ENCODE peak calls at places on chromosomes 2 and 18, in eight cellular contexts. Q is fibroblast of lung; D is A549; X is CD8-positive, alpha-beta memory T cell; H is right atrium auricular region; Z is tibial artery; B is mesendoderm; O is Peyer's patch. I is an unnamed sample.

GRCh38 chr2:62306751-62307468 is 111.0 kb downstream of the B3GNT2 start:
- DNase-seq in Q (peak; percentile 32), D (no peak), X (peak; percentile 24), H (no peak), Z (no peak), B (peak; percentile 41), O (peak; percentile 56), I (no peak)

GRCh38 chr2:235204923-235205322 is 253.1 kb downstream of the SH3BP4 start:
- DNase-seq in Q (peak; percentile 1), D (no peak), X (no peak), H (no peak), Z (no peak), B (no peak), O (no peak), I (no peak)

GRCh38 chr2:146776589-146776988 is 1068.2 kb upstream of the ACVR2A start:
- DNase-seq in Q (no peak), D (no peak), X (no peak), H (no peak), Z (no peak), B (no peak), O (no peak), I (no peak)

GRCh38 chr2:73896362-73897239 is 3.8 kb downstream of the ACTG2 start:
- DNase-seq in Q (peak; percentile 97), D (no peak), X (peak; percentile 44), H (no peak), Z (no peak), B (no peak), O (peak; percentile 53), I (no peak)

GRCh38 chr2:152391318-152391717 is 56.3 kb downstream of the FMNL2 start:
- DNase-seq in Q (no peak), D (no peak), X (no peak), H (no peak), Z (no peak), B (no peak), O (no peak), I (no peak)

GRCh38 chr2:55511508-55512124 is 7.9 kb upstream of the CFAP36 start:
- DNase-seq in Q (peak; percentile 43), D (peak; percentile 48), X (no peak), H (no peak), Z (no peak), B (peak; percentile 86), O (no peak), I (peak; percentile 49)

GRCh38 chr18:50724631-50725235 is 95.1 kb downstream of the MRO start:
- DNase-seq in Q (no peak), D (no peak), X (no peak), H (no peak), Z (no peak), B (no peak), O (no peak), I (no peak)

GRCh38 chr18:31244737-31245432 is 73.1 kb upstream of the DSG1 start:
- DNase-seq in Q (peak; percentile 57), D (no peak), X (no peak), H (no peak), Z (no peak), B (no peak), O (no peak), I (no peak)

GRCh38 chr2:2324119-2324518 is 7.0 kb downstream of the MYT1L start:
- DNase-seq in Q (no peak), D (no peak), X (no peak), H (no peak), Z (no peak), B (no peak), O (no peak), I (no peak)

GRCh38 chr2:183630964-183631363 is 506.7 kb downstream of the NUP35 start:
- DNase-seq in Q (no peak), D (no peak), X (no peak), H (no peak), Z (no peak), B (no peak), O (no peak), I (no peak)

GRCh38 chr18:25827961-25828561 is 262.4 kb downstream of the SS18 start:
- DNase-seq in Q (peak; percentile 77), D (no peak), X (no peak), H (no peak), Z (no peak), B (peak; percentile 37), O (no peak), I (peak; percentile 84)

GRCh38 chr2:239934571-239935171 is 90.5 kb downstream of the NDUFA10 start:
- DNase-seq in Q (no peak), D (no peak), X (peak; percentile 31), H (peak; percentile 78), Z (peak; percentile 77), B (peak; percentile 79), O (peak; percentile 76), I (peak; percentile 41)

GRCh38 chr2:36441065-36441625 is 85.6 kb downstream of the CRIM1 start:
- DNase-seq in Q (no peak), D (no peak), X (no peak), H (no peak), Z (no peak), B (no peak), O (no peak), I (no peak)

GRCh38 chr2:36441816-36442215 is 86.2 kb downstream of the CRIM1 start:
- DNase-seq in Q (no peak), D (no peak), X (no peak), H (no peak), Z (no peak), B (no peak), O (no peak), I (no peak)

GRCh38 chr2:36444206-36444605 is 88.6 kb downstream of the CRIM1 start:
- DNase-seq in Q (peak; percentile 73), D (no peak), X (no peak), H (no peak), Z (no peak), B (no peak), O (no peak), I (no peak)

GRCh38 chr2:36438454-36438977 is 82.9 kb downstream of the CRIM1 start:
- DNase-seq in Q (peak; percentile 99), D (peak; percentile 84), X (no peak), H (no peak), Z (no peak), B (peak; percentile 47), O (no peak), I (no peak)

DNA sequence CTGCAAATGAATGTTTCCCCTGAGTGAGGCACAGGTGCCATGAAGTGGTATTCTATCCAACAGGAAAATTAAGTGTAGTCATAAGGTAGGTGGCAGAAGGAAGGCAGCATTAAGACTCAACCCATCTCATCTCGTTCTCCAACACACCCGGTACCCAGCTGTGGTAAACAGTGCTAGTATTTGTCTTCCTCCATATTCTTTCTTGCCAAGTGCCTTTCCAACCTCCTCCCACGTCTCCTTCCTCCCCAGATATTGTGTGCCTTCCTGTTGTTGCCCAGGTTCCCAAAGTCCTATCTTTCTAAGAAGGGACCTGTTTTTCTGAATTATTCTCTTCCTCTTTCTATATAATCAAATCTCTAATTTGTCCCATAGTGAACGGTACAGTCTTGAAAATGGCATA is 83.5 kb downstream of the CRIM1 start:
- DNase-seq in Q (no peak), D (no peak), X (no peak), H (no peak), Z (no peak), B (no peak), O (no peak), I (no peak)
- H3K4me1 ChIP-seq in Q (peaks cover 24% of the 10 kb centered on the region), D (peaks cover 90% of the 10 kb centered on the region), X (no peaks in the 10 kb centered on the region), H (peaks cover 3% of the 10 kb centered on the region), Z (peaks cover 75% of the 10 kb centered on the region), B (no peaks in the 10 kb centered on the region), O (no peaks in the 10 kb centered on the region), I (no peaks in the 10 kb centered on the region)

DNA sequence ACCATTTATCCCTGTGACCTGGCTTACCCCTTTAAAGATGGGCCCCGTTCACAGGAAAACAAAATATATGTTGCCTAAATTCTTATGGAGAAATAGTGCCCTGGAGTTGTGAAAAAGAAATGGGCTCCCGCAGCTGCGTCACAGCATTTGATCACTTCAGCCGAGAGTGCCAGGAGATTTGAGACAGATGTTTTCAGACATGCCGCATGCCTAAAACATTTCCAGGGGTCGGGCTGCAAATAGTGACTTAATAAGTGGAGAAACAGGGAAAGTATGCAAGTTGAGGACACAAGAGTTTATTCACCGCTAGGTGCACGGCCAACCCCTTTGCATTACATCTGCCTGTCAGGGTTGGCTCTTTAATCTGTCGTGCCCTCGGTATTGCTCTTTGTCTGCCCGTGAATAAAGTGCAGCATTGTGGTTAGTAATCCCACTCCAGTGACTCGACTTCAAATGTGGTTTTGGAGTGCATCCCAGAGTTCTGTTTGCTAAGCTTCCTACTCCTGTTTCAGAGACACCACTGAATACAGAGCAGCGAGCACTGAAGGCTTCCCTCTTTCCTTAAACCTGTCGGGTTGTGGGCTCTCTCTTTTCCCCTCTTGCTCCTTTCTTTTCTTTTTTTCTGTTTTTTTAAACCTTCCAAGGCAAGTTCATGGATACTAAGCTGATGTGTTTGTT is 187.5 kb downstream of the LTBP1 start:
- DNase-seq in Q (peak; percentile 100), D (peak; percentile 32), X (no peak), H (peak; percentile 89), Z (peak; percentile 86), B (no peak), O (peak; percentile 58), I (peak; percentile 46)
- H3K4me3 ChIP-seq in Q (peak overlapping the region; percentile 91), D (no peak overlapping the region), X (no peak overlapping the region), H (peak overlapping the region; percentile 24), Z (peak overlapping the region; percentile 61), B (no peak overlapping the region), O (peak overlapping the region; percentile 41), I (no peak overlapping the region)

DNA sequence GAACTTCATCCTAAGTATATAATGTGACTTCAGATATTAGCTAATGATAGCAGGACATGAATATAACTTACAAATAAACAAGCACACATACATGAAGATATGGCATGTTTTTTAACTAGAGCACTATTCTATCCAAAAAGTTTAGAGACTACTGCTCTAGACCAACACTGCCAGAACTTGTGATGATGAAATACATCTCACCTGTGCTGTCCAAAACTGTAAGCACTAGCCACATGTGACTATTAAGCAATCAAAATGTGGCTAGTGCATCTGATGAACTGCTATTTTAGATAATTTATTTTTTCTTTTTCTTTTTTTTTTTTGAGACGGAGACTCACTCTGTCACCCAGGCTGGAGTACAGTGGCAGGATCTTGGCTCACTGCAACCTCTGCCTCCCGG is 7.1 kb downstream of the AAK1 start:
- DNase-seq in Q (no peak), D (no peak), X (no peak), H (no peak), Z (no peak), B (no peak), O (no peak), I (no peak)
- H3K4me1 ChIP-seq in Q (peaks cover 5% of the 10 kb centered on the region), D (peaks cover 7% of the 10 kb centered on the region), X (peaks cover 69% of the 10 kb centered on the region), H (peaks cover 43% of the 10 kb centered on the region), Z (peaks cover 34% of the 10 kb centered on the region), B (peaks cover 7% of the 10 kb centered on the region), O (no peaks in the 10 kb centered on the region), I (peaks cover 4% of the 10 kb centered on the region)

GRCh38 chr18:69161383-69162028 is 239.2 kb upstream of the DOK6 start:
- DNase-seq in Q (peak; percentile 48), D (no peak), X (no peak), H (no peak), Z (no peak), B (peak; percentile 11), O (no peak), I (no peak)
- H3K4me3 ChIP-seq in Q (peak overlapping the region; percentile 22), D (no peak overlapping the region), X (no peak overlapping the region), H (peak overlapping the region; percentile 13), Z (no peak overlapping the region), B (no peak overlapping the region), O (no peak overlapping the region), I (no peak overlapping the region)

DNA sequence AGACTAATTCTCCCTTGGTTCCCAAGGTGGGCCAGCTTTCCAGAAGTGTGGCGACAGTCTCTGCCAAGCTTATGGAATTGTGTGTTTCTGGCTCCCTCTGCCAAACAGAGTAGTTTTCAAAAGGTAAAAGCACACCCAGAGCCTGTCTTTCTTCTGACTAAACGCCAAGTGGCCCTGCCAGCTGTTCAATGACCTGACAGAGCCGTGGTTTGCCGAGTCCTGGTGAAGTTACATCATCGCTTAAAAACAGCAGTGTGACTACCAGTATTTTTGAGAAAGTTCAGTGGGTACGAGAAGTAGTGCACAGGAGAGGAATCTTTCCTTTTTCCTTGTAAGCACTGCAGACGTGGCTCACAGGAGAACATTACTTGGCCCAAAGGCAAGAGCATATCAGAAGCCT is 1.9 kb downstream of the PER2 start:
- DNase-seq in Q (peak; percentile 89), D (no peak), X (no peak), H (peak; percentile 85), Z (peak; percentile 91), B (no peak), O (peak; percentile 69), I (no peak)
- H3K4me1 ChIP-seq in Q (peaks cover 23% of the 10 kb centered on the region), D (peaks cover 67% of the 10 kb centered on the region), X (peaks cover 23% of the 10 kb centered on the region), H (peaks cover 68% of the 10 kb centered on the region), Z (peaks cover 69% of the 10 kb centered on the region), B (peaks cover 14% of the 10 kb centered on the region), O (peaks cover 8% of the 10 kb centered on the region), I (peaks cover 44% of the 10 kb centered on the region)

I was measured in HAP-1.